ENCODE peak calls at places on chromosomes 4 and X, in nine cellular contexts. S, J, M, Q, N, X, I, H and F are unnamed samples.

GRCh38 chrX:307261-308111 is 11.1 kb downstream of the GTPBP6 start:
- DNase-seq in S (no peak), J (no peak), M (no peak), Q (no peak), N (no peak), X (peak), I (no peak), H (no peak), F (no peak)

GRCh38 chrX:14235004-14235403 is 205.3 kb upstream of the GEMIN8 start:
- DNase-seq in S (no peak), J (no peak), M (no peak), Q (no peak), N (no peak), X (peak), I (no peak), H (no peak), F (no peak)

GRCh38 chrX:118779581-118779980 is 44.0 kb upstream of the ZCCHC12 start:
- DNase-seq in S (no peak), J (no peak), M (no peak), Q (no peak), N (no peak), X (no peak), I (no peak), H (no peak), F (no peak)

GRCh38 chrX:101417981-101418841 is 10.2 kb downstream of the HNRNPH2 start:
- DNase-seq in S (peak), J (peak), M (peak), Q (no peak), N (peak), X (peak), I (no peak), H (peak), F (no peak)

GRCh38 chrX:51496501-51497291 is at the start of gene NUDT11:
- DNase-seq in S (peak), J (peak), M (peak), Q (peak), N (peak), X (peak), I (peak), H (peak), F (no peak)

GRCh38 chr4:21982087-21982486 is 33.5 kb upstream of the KCNIP4 start:
- DNase-seq in S (no peak), J (no peak), M (no peak), Q (no peak), N (no peak), X (peak), I (no peak), H (no peak), F (no peak)

GRCh38 chr4:140085062-140085622 is 68.8 kb downstream of the MAML3 start:
- DNase-seq in S (no peak), J (no peak), M (no peak), Q (no peak), N (no peak), X (no peak), I (no peak), H (no peak), F (no peak)

GRCh38 chr4:47490550-47490949 is 5.5 kb downstream of the ATP10D start:
- DNase-seq in S (peak), J (no peak), M (peak), Q (peak), N (peak), X (peak), I (peak), H (no peak), F (no peak)

GRCh38 chrX:13250831-13251612 is 68.8 kb downstream of the ATXN3L start:
- DNase-seq in S (peak), J (no peak), M (peak), Q (no peak), N (peak), X (no peak), I (peak), H (no peak), F (no peak)

GRCh38 chr4:157165935-157166334 is 54.6 kb upstream of the GRIA2 start:
- DNase-seq in S (no peak), J (no peak), M (no peak), Q (no peak), N (no peak), X (no peak), I (no peak), H (no peak), F (no peak)

GRCh38 chrX:102835504-102836146 is 101.4 kb upstream of the RAB40AL start:
- DNase-seq in S (peak), J (no peak), M (peak), Q (peak), N (peak), X (peak), I (peak), H (no peak), F (no peak)

GRCh38 chr4:165502919-165503907 is 124.4 kb downstream of the CPE start:
- DNase-seq in S (peak), J (no peak), M (peak), Q (no peak), N (peak), X (no peak), I (peak), H (no peak), F (no peak)

GRCh38 chr4:129095811-129096454 is at the start of gene C4orf33:
- DNase-seq in S (peak), J (peak), M (peak), Q (peak), N (peak), X (peak), I (peak), H (peak), F (peak)

GRCh38 chr4:77921701-77922100 is 59.1 kb downstream of the MRPL1 start:
- DNase-seq in S (peak), J (no peak), M (peak), Q (no peak), N (peak), X (no peak), I (peak), H (no peak), F (no peak)

GRCh38 chr4:182577411-182577810 is 334.2 kb downstream of the TENM3 start:
- DNase-seq in S (no peak), J (no peak), M (no peak), Q (no peak), N (no peak), X (no peak), I (no peak), H (no peak), F (no peak)

GRCh38 chr4:107689912-107690587 is 30.0 kb downstream of the PAPSS1 start:
- DNase-seq in S (peak), J (no peak), M (peak), Q (no peak), N (peak), X (no peak), I (peak), H (no peak), F (no peak)

DNA sequence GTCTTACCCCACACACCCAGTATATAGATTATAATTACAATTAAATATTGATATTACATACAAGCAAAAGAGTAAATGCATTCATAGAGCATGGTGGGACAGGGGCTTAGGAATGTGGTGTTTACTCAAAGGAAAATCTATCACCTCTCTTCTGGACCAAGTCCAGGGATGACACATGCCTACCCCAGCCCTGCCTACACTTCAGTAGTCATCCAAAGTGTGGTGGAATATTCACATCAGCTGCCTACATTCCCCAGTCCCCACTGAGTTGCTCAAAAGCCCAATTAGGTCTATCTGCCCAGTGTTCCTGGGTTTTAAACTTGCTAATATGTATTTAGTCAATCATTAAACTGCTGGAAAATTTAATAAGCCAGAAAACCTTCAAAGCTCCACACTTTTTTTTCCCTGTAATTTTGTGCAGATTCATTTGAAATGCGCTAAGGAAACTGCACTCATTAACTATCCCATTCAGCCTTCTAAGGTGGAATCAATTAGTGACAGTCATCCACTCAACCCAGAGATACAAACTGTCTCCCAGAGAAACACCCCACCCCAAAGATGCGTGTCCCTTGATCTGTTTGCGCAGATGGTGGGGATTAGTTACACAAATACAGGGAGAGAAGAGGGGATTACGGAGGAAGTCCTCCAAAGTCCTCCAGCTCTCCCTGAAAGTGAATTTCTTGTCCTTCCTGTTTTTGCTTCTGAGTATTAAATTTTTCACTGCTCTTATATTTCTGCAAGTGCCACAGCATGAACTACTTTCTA is 91.7 kb upstream of the KDR start:
- DNase-seq in S (no peak), J (no peak), M (no peak), Q (no peak), N (no peak), X (no peak), I (peak), H (no peak), F (no peak)
- H3K4me3 ChIP-seq in S (no peak), J (no peak), M (no peak), Q (no peak), N (no peak), X (no peak), I (no peak), H (no peak), F (no peak)

GRCh38 chr4:986428-986948 is 356 bp upstream of the IDUA start:
- DNase-seq in S (no peak), J (no peak), M (peak), Q (no peak), N (no peak), X (peak), I (no peak), H (no peak), F (no peak)

GRCh38 chr4:982814-983213 is 4.0 kb upstream of the IDUA start:
- DNase-seq in S (no peak), J (no peak), M (no peak), Q (no peak), N (no peak), X (no peak), I (no peak), H (no peak), F (no peak)

GRCh38 chr4:986949-987688 is at the start of gene IDUA:
- DNase-seq in S (peak), J (peak), M (peak), Q (peak), N (peak), X (peak), I (peak), H (peak), F (no peak)

GRCh38 chr4:984336-985054 is 2.3 kb upstream of the IDUA start:
- DNase-seq in S (no peak), J (no peak), M (no peak), Q (no peak), N (no peak), X (no peak), I (no peak), H (no peak), F (no peak)

DNA sequence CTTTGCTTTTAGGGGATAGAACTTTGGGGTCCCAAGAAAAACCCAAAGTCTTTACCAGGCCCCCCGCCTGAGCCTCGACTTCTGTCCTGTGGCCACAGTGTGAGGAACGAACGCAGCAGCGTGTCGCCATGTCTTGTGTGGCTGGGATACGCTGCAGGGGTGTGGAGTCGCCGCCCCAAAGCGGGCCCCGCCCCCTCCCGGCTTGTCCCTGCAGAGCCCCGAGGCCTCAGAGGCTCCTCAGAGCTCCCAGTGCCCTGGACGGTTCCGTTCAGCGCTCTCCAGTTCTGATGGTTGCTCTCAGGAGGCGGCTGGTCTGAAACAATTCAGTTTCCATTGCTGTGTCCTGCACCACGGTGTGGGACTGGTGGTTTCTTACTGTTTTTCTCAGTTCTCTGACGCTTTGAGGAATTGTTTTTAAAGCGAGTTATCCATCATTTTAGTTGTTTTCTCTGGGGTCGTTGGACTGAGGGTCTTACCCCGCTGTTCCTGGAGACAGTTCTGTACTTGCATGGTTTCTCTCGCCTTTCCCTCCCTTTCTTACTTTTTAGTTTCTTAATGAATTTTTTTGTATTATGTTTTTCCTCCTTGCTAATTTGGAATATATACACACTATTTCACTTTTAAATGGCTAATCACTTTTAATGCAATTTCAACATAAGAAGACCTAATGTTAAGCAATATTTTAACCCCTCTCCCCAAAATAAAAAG is 1.6 kb upstream of the IDUA start:
- DNase-seq in S (peak), J (peak), M (peak), Q (no peak), N (no peak), X (peak), I (peak), H (peak), F (no peak)
- H3K4me3 ChIP-seq in S (no peak), J (no peak), M (no peak), Q (no peak), N (peak), X (peak), I (no peak), H (peak), F (no peak)

GRCh38 chr4:92305878-92306520 is 2.2 kb downstream of the GRID2 start:
- DNase-seq in S (no peak), J (no peak), M (no peak), Q (no peak), N (no peak), X (peak), I (no peak), H (no peak), F (no peak)
- H3K4me3 ChIP-seq in S (peak), J (no peak), M (peak), Q (no peak), N (peak), X (peak), I (peak), H (peak), F (no peak)

GRCh38 chr4:70722199-70722791 is 531 bp downstream of the RUFY3 start:
- DNase-seq in S (peak), J (no peak), M (peak), Q (no peak), N (peak), X (no peak), I (peak), H (peak), F (no peak)

GRCh38 chr4:70725633-70726032 is 3.9 kb downstream of the RUFY3 start:
- DNase-seq in S (no peak), J (no peak), M (no peak), Q (no peak), N (no peak), X (no peak), I (no peak), H (no peak), F (no peak)

GRCh38 chr4:70718811-70719604 is 2.8 kb upstream of the RUFY3 start:
- DNase-seq in S (no peak), J (no peak), M (no peak), Q (no peak), N (no peak), X (no peak), I (no peak), H (no peak), F (no peak)

GRCh38 chr4:70724463-70724862 is 2.7 kb downstream of the RUFY3 start:
- DNase-seq in S (no peak), J (no peak), M (no peak), Q (no peak), N (no peak), X (no peak), I (no peak), H (no peak), F (no peak)

GRCh38 chr4:70721747-70722146 is at the start of gene RUFY3:
- DNase-seq in S (peak), J (no peak), M (peak), Q (no peak), N (peak), X (peak), I (peak), H (peak), F (no peak)
- H3K4me3 ChIP-seq in S (peak), J (no peak), M (peak), Q (no peak), N (peak), X (no peak), I (peak), H (peak), F (no peak)